ENCODE peak calls at places on chromosomes 16 and 17, in eight cellular contexts. L is ovary, M is lung, K is mesendoderm, N is WERI-Rb-1, H is stomach, E is aorta, O is esophagus squamous epithelium. U is an unnamed sample. For H3K27me3, the result is how much of the 10 kb centered on the place peaks cover.

GRCh38 chr17:32494621-32495346 is 8.0 kb downstream of the CDK5R1 start:
- DNase-seq in O (no peak), L (no peak), H (no peak), K (no peak), M (no peak), N (no peak), E (no peak), U (no peak)

GRCh38 chr17:8289103-8289397 is 580 bp downstream of the RANGRF start:
- DNase-seq in N (peak), E (peak), M (no peak), H (no peak), K (no peak), O (no peak), L (peak), U (no peak)

GRCh38 chr16:678858-679807 is 1.1 kb upstream of the STUB1 start:
- DNase-seq in M (peak), N (peak), O (no peak), H (peak), L (peak), K (peak), E (peak), U (peak)

GRCh38 chr16:88432753-88433152 is 20.3 kb upstream of the ZFPM1 start:
- DNase-seq in M (no peak), L (no peak), K (no peak), E (no peak), O (no peak), N (no peak), H (no peak), U (no peak)

GRCh38 chr17:78337244-78338109 is 22.4 kb downstream of the SOCS3 start:
- DNase-seq in M (no peak), L (no peak), K (peak), E (no peak), H (no peak), O (no peak), N (no peak), U (no peak)

GRCh38 chr17:6497496-6498221 is 53.4 kb downstream of the PIMREG start:
- DNase-seq in N (no peak), E (peak), M (no peak), H (no peak), L (peak), K (no peak), O (no peak), U (no peak)

GRCh38 chr17:71919181-71919580 is 201.6 kb upstream of the SOX9 start:
- DNase-seq in E (no peak), K (no peak), H (no peak), L (no peak), M (no peak), O (no peak), N (no peak), U (no peak)

GRCh38 chr17:67221062-67221998 is 23.7 kb downstream of the HELZ start:
- DNase-seq in O (no peak), H (no peak), K (peak), M (no peak), E (no peak), N (peak), L (no peak), U (peak)

GRCh38 chr16:22300427-22301071 is 3.3 kb downstream of the POLR3E start:
- DNase-seq in E (no peak), K (peak), H (peak), O (no peak), M (peak), N (peak), L (no peak), U (peak)

GRCh38 chr17:63937920-63938319 is 5.8 kb upstream of the CD79B start:
- DNase-seq in L (no peak), E (no peak), N (no peak), H (no peak), M (no peak), O (no peak), K (no peak), U (no peak)
- H3K27ac ChIP-seq in L (no peak), E (no peak), N (no peak), H (no peak), M (no peak), O (no peak), K (no peak), U (no peak)

GRCh38 chr16:57204675-57205074 is 18.5 kb downstream of the RSPRY1 start:
- DNase-seq in O (no peak), E (no peak), L (no peak), M (no peak), H (no peak), K (peak), N (peak), U (no peak)

GRCh38 chr16:57202095-57202886 is 16.2 kb downstream of the RSPRY1 start:
- DNase-seq in L (no peak), K (no peak), N (no peak), E (no peak), H (no peak), O (no peak), M (no peak), U (no peak)

GRCh38 chr16:57208926-57209325 is 22.8 kb downstream of the RSPRY1 start:
- DNase-seq in K (no peak), O (no peak), N (no peak), H (no peak), E (no peak), M (no peak), L (no peak), U (no peak)

GRCh38 chr16:57203451-57203850 is 17.3 kb downstream of the RSPRY1 start:
- DNase-seq in L (no peak), O (no peak), M (no peak), N (no peak), E (no peak), H (no peak), K (no peak), U (no peak)
- H3K27me3 ChIP-seq in L (under half), O (under half), M (under half), N (under half), E (under half), H (under half), K (under half), U (under half)

DNA sequence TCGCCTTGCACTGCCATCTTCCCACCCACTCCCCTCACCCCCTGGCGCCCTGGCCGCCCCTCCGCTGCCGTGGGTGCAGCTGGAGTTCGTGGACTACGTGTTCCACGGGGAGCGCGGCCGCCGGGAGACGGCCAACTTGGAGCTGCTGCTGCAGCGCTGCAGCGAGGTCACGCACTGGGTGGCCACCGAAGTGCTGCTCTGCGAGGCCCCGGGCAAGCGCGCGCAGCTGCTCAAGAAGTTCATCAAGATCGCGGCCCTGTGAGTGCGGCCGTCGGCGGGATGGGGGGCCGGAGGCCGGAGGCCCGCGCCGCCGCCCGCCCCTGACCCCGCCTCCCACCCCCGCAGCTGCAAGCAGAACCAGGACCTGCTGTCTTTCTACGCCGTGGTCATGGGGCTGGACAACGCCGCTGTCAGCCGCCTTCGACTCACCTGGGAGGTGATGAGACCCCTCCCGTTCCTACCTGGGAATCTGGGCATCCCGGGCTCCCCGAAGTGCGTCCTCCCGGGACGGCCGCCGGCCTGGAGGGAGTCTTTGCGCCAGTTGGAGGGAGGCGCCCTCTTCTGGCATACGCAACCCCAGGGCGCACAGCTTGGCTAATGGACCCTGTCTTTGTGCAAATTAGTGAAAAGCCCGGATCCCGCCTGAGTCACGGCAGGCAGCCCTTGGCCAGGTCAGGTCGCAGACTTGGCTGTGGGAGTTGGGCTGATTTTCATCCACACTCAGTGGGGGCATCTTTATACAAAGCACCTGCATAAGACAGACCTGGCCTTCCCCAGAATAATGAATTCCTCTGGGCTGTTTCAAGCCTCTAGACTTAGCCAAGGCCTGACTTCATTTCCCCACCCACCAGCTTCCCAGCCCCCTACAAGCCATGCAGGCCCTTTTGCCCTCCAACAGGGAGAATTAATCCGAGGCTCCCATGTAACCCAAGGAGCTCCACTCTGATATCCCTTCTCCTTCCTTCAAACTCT is 14.3 kb downstream of the RAPGEFL1 start:
- DNase-seq in E (peak), N (peak), M (peak), O (peak), H (peak), K (peak), L (peak), U (peak)
- H3K27ac ChIP-seq in E (no peak), N (peak), M (peak), O (peak), H (peak), K (no peak), L (peak), U (no peak)

GRCh38 chr17:47731396-47731795 is 1.6 kb upstream of the TBX21 start:
- DNase-seq in N (no peak), E (peak), M (no peak), O (no peak), L (no peak), K (no peak), H (no peak), U (no peak)

GRCh38 chr17:47733414-47734288 is 615 bp downstream of the TBX21 start:
- DNase-seq in H (no peak), K (peak), N (no peak), M (no peak), E (peak), O (no peak), L (peak), U (no peak)

GRCh38 chr17:47735139-47735464 is 2.1 kb downstream of the TBX21 start:
- DNase-seq in H (no peak), K (no peak), E (no peak), O (no peak), L (peak), N (no peak), M (no peak), U (no peak)

GRCh38 chr17:47732399-47733046 is 513 bp upstream of the TBX21 start:
- DNase-seq in H (no peak), L (no peak), K (peak), N (peak), O (no peak), E (peak), M (no peak), U (no peak)

GRCh38 chr17:47733047-47733413 is at the start of gene TBX21:
- DNase-seq in H (peak), K (peak), O (peak), E (peak), M (peak), L (no peak), N (peak), U (peak)
- H3K27me3 ChIP-seq in H (under half), K (under half), O (under half), E (under half), M (under half), L (under half), N (under half), U (under half)

DNA sequence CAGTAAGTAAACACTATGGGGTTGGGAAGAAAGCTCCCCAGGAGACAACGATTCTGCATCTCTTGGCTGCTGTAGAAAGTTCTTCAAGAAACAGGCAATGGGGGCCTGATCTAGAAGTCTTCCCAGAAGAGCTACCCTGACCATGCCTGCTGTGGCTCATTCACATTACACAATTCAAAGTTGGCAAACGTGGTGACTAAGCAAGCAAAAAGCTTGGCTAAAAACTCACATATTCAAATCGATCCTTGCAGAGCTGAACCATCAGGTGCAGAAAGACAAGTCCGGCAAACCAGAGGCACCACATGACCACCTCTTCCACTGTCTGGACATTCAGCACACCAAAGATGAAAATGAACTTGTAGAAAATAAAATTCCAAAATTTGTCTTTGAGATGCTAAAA is 16.1 kb downstream of the AMFR start:
- DNase-seq in H (no peak), M (no peak), N (no peak), E (no peak), L (no peak), O (no peak), K (no peak), U (no peak)
- H3K27ac ChIP-seq in H (no peak), M (no peak), N (no peak), E (no peak), L (no peak), O (peak), K (no peak), U (no peak)

GRCh38 chr16:56641166-56641565 is 2.7 kb downstream of the MT1A start:
- DNase-seq in M (no peak), H (no peak), O (no peak), K (no peak), N (no peak), L (no peak), E (no peak), U (no peak)

GRCh38 chr16:56640076-56640475 is 1.6 kb downstream of the MT1A start:
- DNase-seq in L (no peak), N (no peak), H (no peak), K (no peak), E (no peak), M (no peak), O (no peak), U (no peak)

GRCh38 chr16:56636616-56637413 is 1.7 kb upstream of the MT1A start:
- DNase-seq in K (no peak), M (no peak), E (no peak), H (no peak), O (no peak), N (no peak), L (no peak), U (no peak)

GRCh38 chr16:56637814-56638750 is at the start of gene MT1A:
- DNase-seq in L (peak), E (peak), O (no peak), K (peak), M (peak), H (peak), N (no peak), U (no peak)

DNA sequence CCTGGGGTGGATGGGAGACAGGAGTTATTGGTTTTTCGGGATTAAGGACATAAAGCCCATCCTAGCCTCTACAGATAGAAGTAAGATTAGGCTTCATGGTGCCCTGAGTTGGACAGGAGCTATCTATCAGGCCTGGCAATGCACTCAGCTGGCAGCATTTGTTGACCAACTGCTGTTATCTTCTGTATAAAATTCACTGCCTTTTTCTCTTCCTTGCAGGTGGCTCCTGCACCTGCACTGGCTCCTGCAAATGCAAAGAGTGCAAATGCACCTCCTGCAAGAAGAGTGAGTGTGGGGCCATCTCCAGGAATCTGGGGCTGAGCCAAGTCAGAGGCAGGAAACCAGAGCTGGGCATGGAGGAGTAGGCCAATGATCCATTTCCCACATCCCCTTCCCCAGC is 579 bp downstream of the MT1A start:
- DNase-seq in H (no peak), E (no peak), M (no peak), N (no peak), L (no peak), K (no peak), O (no peak), U (no peak)
- H3K27me3 ChIP-seq in H (under half), E (under half), M (under half), N (under half), L (under half), K (half or more), O (under half), U (under half)

DNA sequence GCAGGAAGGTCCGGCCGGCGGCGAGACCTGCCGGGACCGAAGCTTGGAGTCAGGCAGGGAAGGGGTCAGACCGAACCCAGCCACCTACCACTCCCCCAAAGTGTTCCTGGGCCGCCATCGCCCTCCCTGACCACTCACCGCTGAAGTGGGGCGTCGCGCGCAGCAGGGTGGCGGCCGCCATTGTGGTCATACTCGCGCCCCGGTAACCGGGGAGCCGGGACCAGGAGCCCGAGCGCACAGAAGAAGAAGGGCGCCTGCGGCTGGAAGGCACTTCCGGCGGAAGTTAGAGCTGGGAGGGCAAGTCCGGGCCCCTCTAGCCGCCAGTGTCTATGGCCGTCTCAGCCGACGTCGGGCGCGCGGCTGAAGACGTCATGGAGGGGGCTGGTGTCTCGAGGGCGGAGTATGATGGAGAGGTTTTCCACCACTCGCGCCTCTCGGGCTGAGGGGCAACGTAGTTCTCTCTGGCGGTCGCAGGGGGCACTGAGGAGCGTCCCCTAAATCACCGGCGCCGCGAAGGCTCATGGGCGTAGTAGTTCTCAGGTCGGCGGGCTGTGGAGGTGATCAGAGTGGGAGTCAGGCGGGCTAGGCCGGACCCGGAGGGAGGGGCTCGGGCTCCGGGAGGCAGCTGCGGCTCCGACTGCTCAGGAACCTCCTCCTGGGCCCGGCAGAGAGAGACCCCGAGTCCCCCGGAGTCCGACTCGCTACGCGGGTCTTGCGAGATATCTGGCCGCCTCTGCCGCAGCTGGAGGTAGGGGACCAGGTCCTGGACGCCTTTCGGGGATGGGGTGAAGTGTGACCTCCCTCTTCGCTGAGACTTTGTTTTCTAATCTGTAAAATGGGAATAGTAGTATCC is at the start of gene TUFM:
- DNase-seq in L (peak), M (peak), H (peak), K (peak), O (peak), N (peak), E (peak), U (peak)
- H3K27ac ChIP-seq in L (peak), M (peak), H (peak), K (no peak), O (peak), N (peak), E (no peak), U (peak)

DNA sequence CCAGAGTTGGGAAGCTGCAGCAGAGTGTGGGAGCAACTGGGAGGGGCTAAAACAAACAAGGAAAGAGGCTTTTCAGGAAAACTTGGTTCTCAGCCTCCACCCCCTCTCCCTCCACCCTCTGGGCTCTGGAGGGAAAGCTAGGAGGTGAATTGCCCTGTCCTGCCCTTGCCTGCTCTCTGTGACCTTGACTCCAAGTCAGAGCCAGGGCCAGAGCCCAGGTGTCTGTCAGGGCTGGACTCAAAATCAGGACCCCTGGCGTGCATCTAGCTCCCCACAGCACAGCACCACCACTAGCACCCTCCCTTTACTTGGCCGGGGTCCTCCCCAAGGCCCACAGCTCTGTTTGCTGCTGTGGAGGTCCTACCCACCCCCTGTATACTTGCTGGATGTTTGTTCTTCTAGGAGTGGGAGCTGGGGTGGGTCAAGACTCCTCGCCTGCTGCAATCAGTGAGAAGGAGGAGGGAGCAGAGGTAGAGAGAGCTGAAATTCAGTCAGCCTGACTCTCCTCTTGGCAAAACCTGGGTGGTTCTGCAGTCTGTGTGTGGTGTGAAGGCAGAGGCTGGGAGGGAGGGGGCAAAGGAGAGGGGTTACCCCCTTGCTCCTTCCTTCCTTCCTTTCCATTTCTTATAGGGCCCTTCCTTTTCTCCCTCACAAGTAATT is 2.8 kb upstream of the NR1D1 start:
- DNase-seq in K (no peak), M (no peak), H (no peak), O (no peak), L (peak), N (no peak), E (no peak), U (no peak)
- H3K27me3 ChIP-seq in K (under half), M (under half), H (under half), O (under half), L (under half), N (under half), E (under half), U (under half)

U was measured in CD4-positive, alpha-beta memory T cell.